ENCODE peak calls at places on chromosomes 11 and 22, in seven cellular contexts. R, S, N, Z, W, Q and P are unnamed samples.
A peak's percentile ranks its signal among the peaks of the same experiment; 100 is the strongest.

GRCh38 chr11:747176-748006 is at the start of gene TALDO1:
- DNase-seq in R (peak; percentile 98), S (peak; percentile 93), N (peak; percentile 96), Z (peak; percentile 92), W (peak; percentile 10), Q (peak; percentile 97), P (no peak)

GRCh38 chr22:43449205-43449830 is 37.5 kb downstream of the MPPED1 start:
- DNase-seq in R (no peak), S (no peak), N (peak; percentile 28), Z (peak; percentile 19), W (no peak), Q (no peak), P (no peak)

GRCh38 chr11:70135142-70136132 is 57.3 kb downstream of the ANO1 start:
- DNase-seq in R (no peak), S (no peak), N (peak; percentile 37), Z (no peak), W (no peak), Q (no peak), P (no peak)

GRCh38 chr11:44950625-44951472 is at the start of gene TP53I11:
- DNase-seq in R (peak; percentile 78), S (peak; percentile 88), N (peak; percentile 87), Z (peak; percentile 92), W (no peak), Q (peak; percentile 58), P (no peak)

GRCh38 chr22:25091449-25091848 is 108.2 kb upstream of the CRYBB3 start:
- DNase-seq in R (no peak), S (no peak), N (no peak), Z (no peak), W (no peak), Q (no peak), P (no peak)

GRCh38 chr11:12497431-12497830 is 120.1 kb downstream of the PARVA start:
- DNase-seq in R (no peak), S (no peak), N (no peak), Z (no peak), W (no peak), Q (no peak), P (no peak)

GRCh38 chr11:59616396-59616982 is 915 bp upstream of the OSBP start:
- DNase-seq in R (no peak), S (peak; percentile 96), N (no peak), Z (no peak), W (no peak), Q (no peak), P (no peak)

GRCh38 chr22:47332246-47332980 is 570.0 kb downstream of the TBC1D22A start:
- DNase-seq in R (no peak), S (no peak), N (no peak), Z (no peak), W (no peak), Q (no peak), P (no peak)

GRCh38 chr11:3107608-3108182 is 50.5 kb upstream of the CARS1 start:
- DNase-seq in R (no peak), S (no peak), N (no peak), Z (no peak), W (no peak), Q (no peak), P (no peak)

GRCh38 chr11:19441752-19442553 is 201.2 kb upstream of the E2F8 start:
- DNase-seq in R (peak; percentile 78), S (peak; percentile 27), N (peak; percentile 42), Z (peak; percentile 84), W (peak; percentile 62), Q (peak; percentile 80), P (peak; percentile 77)

GRCh38 chr11:36996795-36997194 is 398.8 kb upstream of the RAG2 start:
- DNase-seq in R (no peak), S (no peak), N (no peak), Z (no peak), W (no peak), Q (no peak), P (no peak)

GRCh38 chr11:35623708-35624168 is 5.5 kb downstream of the FJX1 start:
- DNase-seq in R (no peak), S (no peak), N (peak; percentile 36), Z (peak; percentile 13), W (peak; percentile 56), Q (no peak), P (no peak)

GRCh38 chr11:57321388-57321995 is 3.3 kb downstream of the TNKS1BP1 start:
- DNase-seq in R (no peak), S (no peak), N (no peak), Z (no peak), W (no peak), Q (no peak), P (no peak)

GRCh38 chr22:40498454-40499186 is 128.2 kb downstream of the SGSM3 start:
- DNase-seq in R (no peak), S (no peak), N (no peak), Z (no peak), W (peak; percentile 59), Q (no peak), P (peak; percentile 21)

GRCh38 chr22:20580611-20581502 is 73.4 kb downstream of the MED15 start:
- DNase-seq in R (no peak), S (peak; percentile 4), N (no peak), Z (no peak), W (no peak), Q (no peak), P (no peak)

GRCh38 chr22:27525711-27526110 is 275.8 kb downstream of the MN1 start:
- DNase-seq in R (no peak), S (no peak), N (no peak), Z (no peak), W (no peak), Q (no peak), P (no peak)

GRCh38 chr11:117026593-117027330 is 71.5 kb downstream of the SIK3 start:
- DNase-seq in R (no peak), S (no peak), N (no peak), Z (peak; percentile 40), W (no peak), Q (no peak), P (no peak)

GRCh38 chr11:83809274-83809673 is 523.1 kb upstream of the CCDC90B start:
- DNase-seq in R (no peak), S (no peak), N (no peak), Z (no peak), W (no peak), Q (no peak), P (no peak)

GRCh38 chr11:110710520-110711381 is 1.5 kb downstream of the ARHGAP20 start:
- DNase-seq in R (peak; percentile 25), S (peak; percentile 23), N (peak; percentile 48), Z (no peak), W (no peak), Q (peak; percentile 17), P (no peak)

GRCh38 chr11:1375955-1376258 is 13.8 kb upstream of the BRSK2 start:
- DNase-seq in R (no peak), S (no peak), N (no peak), Z (no peak), W (no peak), Q (no peak), P (no peak)

GRCh38 chr22:49561976-49562375 is 265.7 kb downstream of the BRD1 start:
- DNase-seq in R (no peak), S (no peak), N (no peak), Z (peak; percentile 46), W (no peak), Q (no peak), P (no peak)

GRCh38 chr11:45919806-45920530 is 2.3 kb upstream of the PEX16 start:
- DNase-seq in R (no peak), S (peak; percentile 16), N (no peak), Z (no peak), W (no peak), Q (no peak), P (no peak)

GRCh38 chr11:79727221-79727620 is 286.4 kb upstream of the TENM4 start:
- DNase-seq in R (no peak), S (no peak), N (no peak), Z (no peak), W (no peak), Q (no peak), P (no peak)
- TF ChIP-seq CTCF in R (no peak), S (no peak), N (no peak), Z (no peak), W (no peak), Q (no peak), P (no peak)

GRCh38 chr11:67119577-67120391 is 721 bp downstream of the KDM2A start:
- DNase-seq in R (peak; percentile 55), S (no peak), N (peak; percentile 46), Z (peak; percentile 57), W (no peak), Q (peak; percentile 37), P (no peak)

GRCh38 chr11:67117667-67118058 is 1.4 kb upstream of the KDM2A start:
- DNase-seq in R (peak; percentile 46), S (peak; percentile 38), N (no peak), Z (no peak), W (no peak), Q (peak; percentile 27), P (no peak)

GRCh38 chr11:67120456-67120855 is 1.4 kb downstream of the KDM2A start:
- DNase-seq in R (no peak), S (no peak), N (no peak), Z (no peak), W (no peak), Q (no peak), P (no peak)

GRCh38 chr11:67118059-67118766 is 850 bp upstream of the KDM2A start:
- DNase-seq in R (peak; percentile 69), S (peak; percentile 45), N (no peak), Z (no peak), W (no peak), Q (peak; percentile 50), P (no peak)

GRCh38 chr11:67118801-67119576 is at the start of gene KDM2A:
- DNase-seq in R (peak; percentile 100), S (peak; percentile 99), N (peak; percentile 100), Z (peak; percentile 99), W (peak; percentile 94), Q (peak; percentile 99), P (peak; percentile 96)
- TF ChIP-seq CTCF in R (peak; percentile 18), S (peak; percentile 42), N (no peak), Z (no peak), W (no peak), Q (peak; percentile 26), P (peak; percentile 10)

DNA sequence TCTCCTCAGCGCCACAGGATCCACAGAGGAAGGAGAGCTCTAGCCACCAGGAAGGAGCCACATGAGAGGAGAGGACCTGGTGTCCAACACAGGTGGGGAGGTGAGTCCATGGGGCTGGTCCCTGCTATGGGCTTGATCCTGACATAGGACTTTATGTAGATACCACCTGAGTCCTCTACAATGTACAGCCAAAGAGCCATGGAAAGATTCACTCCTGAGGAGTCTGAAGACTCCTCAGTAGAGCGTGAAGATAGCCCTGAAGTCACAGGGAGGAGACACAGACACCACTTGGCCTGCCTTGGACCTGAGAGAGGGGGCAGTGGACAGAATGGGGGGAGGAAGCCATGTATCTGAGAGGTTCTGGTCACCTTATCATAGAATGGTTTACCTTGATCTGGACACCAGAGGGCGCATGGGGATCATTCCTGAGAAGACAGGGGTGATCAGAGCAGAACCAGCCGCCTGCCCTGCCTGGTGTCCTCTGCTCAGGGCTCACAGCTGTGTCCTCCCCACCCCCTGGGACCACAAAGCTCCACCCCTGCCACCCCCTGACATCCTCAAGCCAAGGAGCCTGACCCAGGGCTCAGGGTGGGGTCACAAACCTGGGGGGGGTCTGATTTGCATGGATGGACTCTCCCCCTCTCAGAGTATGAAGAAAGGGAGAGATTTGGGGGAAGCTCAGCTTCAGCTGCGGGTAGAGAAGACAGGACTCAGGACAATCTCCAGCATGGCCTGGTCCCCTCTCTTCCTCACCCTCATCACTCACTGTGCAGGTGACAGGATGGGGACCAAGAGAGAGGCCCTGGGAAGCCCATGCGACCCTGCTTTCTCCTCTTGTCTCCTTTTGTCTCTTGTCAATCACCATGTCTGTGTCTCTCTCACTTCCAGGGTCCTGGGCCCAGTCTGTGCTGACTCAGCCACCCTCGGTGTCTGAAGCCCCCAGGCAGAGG is 77.0 kb downstream of the ZNF280B start:
- DNase-seq in R (peak; percentile 80), S (peak; percentile 30), N (peak; percentile 1), Z (peak; percentile 61), W (peak; percentile 1), Q (peak; percentile 84), P (no peak)
- TF ChIP-seq CTCF in R (peak; percentile 58), S (peak; percentile 66), N (peak; percentile 71), Z (peak; percentile 65), W (peak; percentile 61), Q (peak; percentile 52), P (peak; percentile 81)

GRCh38 chr11:22626573-22627239 is 1.1 kb upstream of the FANCF start:
- DNase-seq in R (no peak), S (no peak), N (no peak), Z (no peak), W (no peak), Q (no peak), P (no peak)
- TF ChIP-seq CTCF in R (no peak), S (no peak), N (no peak), Z (no peak), W (no peak), Q (no peak), P (no peak)